ENCODE peak calls at places on chromosomes 16 and 17, in nine cellular contexts. Q, S, R, W, G, A, X, O and P are unnamed samples.

GRCh38 chr17:63140255-63140654 is 174.2 kb downstream of the TANC2 start:
- DNase-seq in Q (peak; percentile 9), S (no peak), R (no peak), W (no peak), G (no peak), A (peak; percentile 18), X (no peak), O (no peak), P (no peak)

GRCh38 chr17:18937981-18938691 is 13.8 kb upstream of the SLC5A10 start:
- DNase-seq in Q (no peak), S (no peak), R (no peak), W (no peak), G (no peak), A (no peak), X (no peak), O (no peak), P (no peak)

GRCh38 chr16:58128181-58128631 is 975 bp downstream of the CFAP20 start:
- DNase-seq in Q (no peak), S (no peak), R (no peak), W (no peak), G (no peak), A (no peak), X (no peak), O (no peak), P (no peak)

GRCh38 chr17:69130627-69131293 is 10.9 kb downstream of the ABCA6 start:
- DNase-seq in Q (no peak), S (no peak), R (no peak), W (no peak), G (no peak), A (no peak), X (no peak), O (no peak), P (no peak)

GRCh38 chr17:17971431-17972125 is 622 bp downstream of the TOM1L2 start:
- DNase-seq in Q (no peak), S (no peak), R (no peak), W (no peak), G (peak; percentile 45), A (peak; percentile 47), X (no peak), O (peak; percentile 30), P (no peak)

GRCh38 chr17:75872434-75873351 is 5.7 kb downstream of the TRIM47 start:
- DNase-seq in Q (no peak), S (no peak), R (peak; percentile 84), W (peak; percentile 44), G (peak; percentile 77), A (peak; percentile 94), X (peak; percentile 80), O (peak; percentile 50), P (no peak)

GRCh38 chr17:56074366-56074765 is 78.9 kb upstream of the ANKFN1 start:
- DNase-seq in Q (no peak), S (no peak), R (no peak), W (no peak), G (no peak), A (no peak), X (no peak), O (no peak), P (no peak)

GRCh38 chr17:75639327-75639726 is 6.1 kb downstream of the SMIM5 start:
- DNase-seq in Q (no peak), S (no peak), R (no peak), W (no peak), G (no peak), A (no peak), X (no peak), O (no peak), P (no peak)

GRCh38 chr17:382644-383533 is 30.3 kb upstream of the RPH3AL start:
- DNase-seq in Q (no peak), S (no peak), R (peak; percentile 73), W (no peak), G (peak; percentile 40), A (peak; percentile 60), X (no peak), O (no peak), P (no peak)

GRCh38 chr17:10513284-10514067 is 4.9 kb downstream of the MYH1 start:
- DNase-seq in Q (no peak), S (peak; percentile 68), R (no peak), W (no peak), G (no peak), A (peak; percentile 9), X (no peak), O (no peak), P (no peak)